ENCODE peak calls at places on chromosomes 2 and 18, in seven cellular contexts. Y is CD4-positive, CD25-positive, alpha-beta regulatory T cell; D is astrocyte; E is K562; J is heart left ventricle; H is IMR-90; R is adrenal gland. W is an unnamed sample.

GRCh38 chr2:240997141-240997855 is 1.1 kb upstream of the SNED1 start:
- DNase-seq in E (no peak), R (no peak), Y (no peak), H (no peak), J (peak; percentile 25), D (no peak), W (no peak)

GRCh38 chr2:10385933-10386773 is 62.0 kb downstream of the ODC1 start:
- DNase-seq in Y (no peak), H (peak; percentile 75), E (no peak), J (no peak), D (peak; percentile 71), R (no peak), W (no peak)

GRCh38 chr2:62591491-62591890 is 85.5 kb upstream of the TMEM17 start:
- DNase-seq in Y (no peak), E (no peak), R (no peak), H (no peak), J (no peak), D (no peak), W (no peak)

GRCh38 chr2:84435331-84436081 is 23.6 kb downstream of the SUCLG1 start:
- DNase-seq in Y (no peak), R (peak; percentile 26), D (peak; percentile 83), H (peak; percentile 93), E (no peak), J (no peak), W (no peak)

GRCh38 chr2:199202964-199203363 is 254.8 kb downstream of the SATB2 start:
- DNase-seq in E (no peak), J (no peak), R (no peak), D (no peak), H (no peak), Y (no peak), W (no peak)

GRCh38 chr2:227772197-227772661 is 26.5 kb downstream of the SCYGR8 start:
- DNase-seq in H (no peak), Y (no peak), R (no peak), J (no peak), E (no peak), D (no peak), W (no peak)

GRCh38 chr2:19109521-19109920 is 248.9 kb downstream of the OSR1 start:
- DNase-seq in R (no peak), J (no peak), Y (no peak), E (no peak), H (no peak), D (peak; percentile 26), W (no peak)

GRCh38 chr2:44268259-44268649 is 7.0 kb upstream of the SLC3A1 start:
- DNase-seq in D (peak; percentile 79), E (no peak), R (no peak), J (no peak), Y (no peak), H (peak; percentile 41), W (no peak)

GRCh38 chr18:4172491-4172890 is 282.6 kb downstream of the DLGAP1 start:
- DNase-seq in R (no peak), Y (no peak), E (no peak), D (no peak), J (no peak), H (no peak), W (no peak)

GRCh38 chr2:45964945-45965344 is 313.5 kb downstream of the PRKCE start:
- DNase-seq in D (no peak), H (no peak), J (no peak), R (no peak), Y (no peak), E (no peak), W (no peak)

GRCh38 chr2:57542081-57542480 is 504.5 kb upstream of the VRK2 start:
- DNase-seq in J (no peak), H (no peak), D (no peak), Y (no peak), R (no peak), E (no peak), W (no peak)

GRCh38 chr2:147002256-147002655 is 842.6 kb upstream of the ACVR2A start:
- DNase-seq in H (no peak), J (no peak), D (no peak), R (no peak), E (no peak), Y (no peak), W (no peak)

GRCh38 chr2:61016392-61017002 is 1.0 kb upstream of the PEX13 start:
- DNase-seq in D (no peak), H (no peak), Y (no peak), E (no peak), R (no peak), J (no peak), W (no peak)

GRCh38 chr2:199985625-199986207 is 30.3 kb downstream of the MAIP1 start:
- DNase-seq in Y (peak; percentile 44), H (peak; percentile 81), E (peak; percentile 47), D (peak; percentile 42), J (peak; percentile 50), R (peak; percentile 71), W (no peak)

GRCh38 chr2:29223257-29223656 is 108.0 kb downstream of the CLIP4 start:
- DNase-seq in E (no peak), J (no peak), R (no peak), Y (no peak), D (no peak), H (no peak), W (no peak)

GRCh38 chr2:23939054-23939436 is 1.2 kb upstream of the UBXN2A start:
- DNase-seq in Y (no peak), J (no peak), R (no peak), D (no peak), H (peak; percentile 41), E (no peak), W (no peak)

GRCh38 chr18:12737243-12737902 is 34.5 kb downstream of the PSMG2 start:
- DNase-seq in D (no peak), J (no peak), H (no peak), R (no peak), Y (no peak), E (no peak), W (no peak)

GRCh38 chr2:216083464-216084279 is 2.0 kb downstream of the TMEM169 start:
- DNase-seq in Y (no peak), H (peak; percentile 83), J (no peak), E (no peak), D (peak; percentile 97), R (no peak), W (no peak)

GRCh38 chr2:3242747-3243369 is 134.8 kb downstream of the EIPR1 start:
- DNase-seq in H (peak; percentile 27), D (no peak), R (no peak), J (no peak), E (no peak), Y (peak; percentile 64), W (peak; percentile 14)

GRCh38 chr2:27958711-27959378 is 68.3 kb downstream of the BABAM2 start:
- DNase-seq in J (no peak), D (no peak), H (peak; percentile 23), Y (no peak), E (no peak), R (no peak), W (no peak)

GRCh38 chr2:172440795-172441194 is 13.4 kb downstream of the ITGA6 start:
- DNase-seq in Y (no peak), D (no peak), R (no peak), E (no peak), J (no peak), H (no peak), W (no peak)

GRCh38 chr2:235852528-235852920 is 315.7 kb downstream of the GBX2 start:
- DNase-seq in D (no peak), J (no peak), H (no peak), Y (no peak), R (no peak), E (no peak), W (no peak)
- H3K9me3 ChIP-seq in D (no peaks in the 10 kb centered on the region), J (no peaks in the 10 kb centered on the region), H (no peaks in the 10 kb centered on the region), Y (no peaks in the 10 kb centered on the region), R (no peaks in the 10 kb centered on the region), E (no peaks in the 10 kb centered on the region), W (no peaks in the 10 kb centered on the region)

DNA sequence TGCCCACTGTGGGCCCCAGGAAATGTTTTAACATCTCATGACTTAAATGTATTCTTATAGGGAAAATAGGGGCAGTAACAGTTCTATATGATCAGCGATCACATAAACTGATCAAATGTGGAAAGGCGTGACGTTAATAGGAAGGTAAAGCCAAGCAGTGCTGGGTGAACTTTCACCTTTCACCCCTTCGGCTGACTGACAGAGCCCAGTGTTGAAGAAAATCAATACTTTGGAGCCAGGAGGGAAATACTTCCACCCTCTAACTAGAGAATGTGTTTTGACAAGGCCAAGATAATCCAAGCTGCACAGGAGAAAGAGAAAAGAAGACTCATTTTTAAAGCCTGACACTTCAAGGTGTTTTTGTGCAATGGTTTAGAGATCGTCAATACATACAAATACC is 116.5 kb upstream of the BOD1L2 start:
- DNase-seq in D (no peak), Y (no peak), E (no peak), R (no peak), J (no peak), H (no peak), W (no peak)
- H3K9me3 ChIP-seq in D (no peaks in the 10 kb centered on the region), Y (no peaks in the 10 kb centered on the region), E (no peaks in the 10 kb centered on the region), R (no peaks in the 10 kb centered on the region), J (no peaks in the 10 kb centered on the region), H (no peaks in the 10 kb centered on the region), W (no peaks in the 10 kb centered on the region)

DNA sequence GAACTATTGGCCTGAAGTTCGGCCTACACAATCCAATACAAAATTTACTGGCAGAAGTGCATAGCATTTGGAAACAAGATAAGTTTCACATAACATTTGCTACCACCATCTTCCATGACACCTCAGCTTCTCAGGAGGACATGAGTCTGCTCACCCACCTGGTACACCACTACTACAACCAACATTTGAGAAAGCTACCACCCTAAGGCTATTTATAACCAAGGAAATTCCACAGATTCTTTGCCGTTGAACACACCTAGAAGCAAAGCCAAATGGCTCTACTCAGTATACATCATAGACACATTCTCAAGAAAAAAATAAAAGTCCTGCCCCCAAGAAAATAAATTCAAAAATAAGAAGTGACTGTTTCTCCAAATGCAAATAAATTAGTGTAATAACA is 145.3 kb downstream of the SPAG16 start:
- DNase-seq in H (peak; percentile 7), E (no peak), Y (no peak), D (peak; percentile 68), R (no peak), J (no peak), W (no peak)
- H3K9me3 ChIP-seq in H (no peaks in the 10 kb centered on the region), E (no peaks in the 10 kb centered on the region), Y (peaks cover 4% of the 10 kb centered on the region), D (no peaks in the 10 kb centered on the region), R (peaks cover 11% of the 10 kb centered on the region), J (peaks cover 29% of the 10 kb centered on the region), W (no peaks in the 10 kb centered on the region)

GRCh38 chr2:129741623-129742022 is 237.8 kb upstream of the RAB6C start:
- DNase-seq in E (no peak), R (no peak), H (no peak), D (no peak), Y (no peak), J (no peak), W (no peak)

GRCh38 chr2:129742415-129742814 is 237.1 kb upstream of the RAB6C start:
- DNase-seq in E (no peak), D (no peak), J (no peak), Y (no peak), H (no peak), R (no peak), W (no peak)

GRCh38 chr2:129738799-129739198 is 240.7 kb upstream of the RAB6C start:
- DNase-seq in Y (no peak), J (no peak), E (no peak), H (no peak), R (no peak), D (no peak), W (no peak)

GRCh38 chr2:129740504-129740903 is 239.0 kb upstream of the RAB6C start:
- DNase-seq in R (no peak), Y (no peak), J (no peak), H (no peak), E (no peak), D (no peak), W (no peak)

DNA sequence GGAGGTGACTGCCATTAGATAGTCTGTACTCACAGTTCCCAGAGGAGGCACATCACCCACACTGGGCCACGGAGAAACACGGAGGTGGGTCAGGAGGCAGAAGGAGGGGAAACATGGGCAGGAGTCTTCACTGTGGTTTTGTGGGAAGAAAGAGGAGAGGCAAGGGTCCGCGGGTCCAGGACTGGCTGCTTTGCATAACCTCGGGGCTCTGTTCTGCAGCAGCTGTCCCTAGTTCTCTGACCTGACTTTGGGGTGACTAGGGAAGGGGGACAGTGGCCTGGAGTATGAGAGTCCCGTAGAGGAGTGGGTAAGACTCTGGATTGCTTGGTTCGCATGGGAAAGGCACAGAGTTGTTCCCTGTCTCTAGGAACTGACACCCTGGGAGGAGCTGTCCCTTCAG is 238.3 kb upstream of the RAB6C start:
- DNase-seq in E (no peak), J (no peak), D (no peak), Y (no peak), R (no peak), H (no peak), W (no peak)
- H3K9me3 ChIP-seq in E (no peaks in the 10 kb centered on the region), J (no peaks in the 10 kb centered on the region), D (peaks cover 1% of the 10 kb centered on the region), Y (no peaks in the 10 kb centered on the region), R (no peaks in the 10 kb centered on the region), H (peaks cover 40% of the 10 kb centered on the region), W (no peaks in the 10 kb centered on the region)

W was measured in T-helper 17 cell.